ENCODE peak calls at places on chromosomes 5 and 9, in five cellular contexts. L is spleen, K is K562, X is ovary, H is heart left ventricle. F is an unnamed sample.

GRCh38 chr5:134275822-134276221 is 49.9 kb upstream of the PPP2CA start:
- DNase-seq in K (no peak), H (no peak), L (no peak), X (no peak), F (no peak)

GRCh38 chr5:113202904-113203716 is 226.5 kb downstream of the DCP2 start:
- DNase-seq in H (peak), L (no peak), X (no peak), K (peak), F (no peak)

GRCh38 chr9:846852-847251 is 5.4 kb downstream of the DMRT1 start:
- DNase-seq in L (no peak), H (no peak), X (no peak), K (no peak), F (no peak)

GRCh38 chr5:128349044-128349629 is 188.9 kb downstream of the FBN2 start:
- DNase-seq in X (no peak), L (no peak), K (no peak), H (peak), F (no peak)

GRCh38 chr9:94908583-94909249 is 182.2 kb downstream of the AOPEP start:
- DNase-seq in K (no peak), X (no peak), H (no peak), L (no peak), F (no peak)

GRCh38 chr5:32522429-32523143 is 62.8 kb upstream of the SUB1 start:
- DNase-seq in K (no peak), X (no peak), H (no peak), L (peak), F (no peak)

GRCh38 chr5:125894383-125894782 is 528.8 kb upstream of the GRAMD2B start:
- DNase-seq in X (no peak), L (no peak), H (no peak), K (no peak), F (no peak)

GRCh38 chr5:149211566-149211965 is 60.1 kb upstream of the AFAP1L1 start:
- DNase-seq in H (no peak), K (no peak), X (no peak), L (no peak), F (no peak)

GRCh38 chr5:137415231-137415681 is 83.9 kb downstream of the SPOCK1 start:
- DNase-seq in X (no peak), L (no peak), K (no peak), H (no peak), F (no peak)

GRCh38 chr9:37925786-37926736 is 22.1 kb upstream of the SLC25A51 start:
- DNase-seq in X (no peak), K (no peak), H (no peak), L (peak), F (no peak)

GRCh38 chr5:150517272-150518152 is 9.6 kb downstream of the NDST1 start:
- DNase-seq in K (peak), H (no peak), L (no peak), X (no peak), F (peak)
- TF ChIP-seq POLR2A in K (no peak), H (no peak), L (no peak), X (no peak), F (no peak)

GRCh38 chr9:2018764-2019548 is 3.8 kb downstream of the SMARCA2 start:
- DNase-seq in H (no peak), K (no peak), L (no peak), X (no peak), F (peak)

GRCh38 chr9:2016411-2017208 is 1.5 kb downstream of the SMARCA2 start:
- DNase-seq in H (peak), L (peak), X (peak), K (peak), F (peak)

GRCh38 chr9:2018162-2018643 is 3.1 kb downstream of the SMARCA2 start:
- DNase-seq in K (no peak), X (no peak), H (no peak), L (no peak), F (no peak)

GRCh38 chr9:2017209-2017458 is 2.0 kb downstream of the SMARCA2 start:
- DNase-seq in K (no peak), X (no peak), L (no peak), H (no peak), F (no peak)

DNA sequence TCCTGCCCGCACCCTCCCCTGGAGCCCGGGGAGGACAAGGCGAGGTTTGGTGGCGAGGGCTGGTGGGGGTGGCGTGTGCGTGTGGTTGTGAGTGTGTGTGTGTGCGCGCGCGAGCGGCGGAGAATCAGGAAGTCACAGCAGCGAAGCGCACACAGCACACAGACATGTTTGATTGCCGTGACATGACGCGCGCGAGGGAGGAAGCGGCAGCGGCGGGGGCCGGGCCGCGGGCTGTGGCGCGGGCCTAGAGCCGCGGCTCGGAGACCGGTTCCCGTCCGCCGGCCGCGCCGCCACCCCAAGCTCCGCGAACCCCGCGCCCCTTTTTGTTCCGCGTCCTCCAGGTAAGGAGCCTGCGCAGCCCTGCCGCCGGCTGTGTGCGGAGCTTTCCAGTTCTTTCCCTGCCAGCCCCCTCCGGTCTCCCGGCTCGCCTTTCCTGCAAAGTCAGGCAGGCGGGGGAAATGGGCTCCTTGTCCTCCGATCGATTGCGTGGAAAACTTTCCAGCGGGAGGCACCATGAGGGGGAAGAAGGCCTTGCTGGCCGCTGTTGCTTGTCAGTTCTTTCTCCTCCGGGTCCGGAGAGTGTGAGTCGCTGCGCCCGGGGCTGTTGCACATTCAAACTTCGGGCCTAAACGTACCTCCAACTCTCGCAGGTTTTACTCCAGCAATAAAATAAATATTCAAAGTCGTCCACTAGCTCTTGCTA is 2.5 kb downstream of the SMARCA2 start:
- DNase-seq in H (peak), K (peak), X (peak), L (peak), F (peak)
- TF ChIP-seq POLR2A in H (no peak), K (no peak), X (peak), L (peak), F (peak)

DNA sequence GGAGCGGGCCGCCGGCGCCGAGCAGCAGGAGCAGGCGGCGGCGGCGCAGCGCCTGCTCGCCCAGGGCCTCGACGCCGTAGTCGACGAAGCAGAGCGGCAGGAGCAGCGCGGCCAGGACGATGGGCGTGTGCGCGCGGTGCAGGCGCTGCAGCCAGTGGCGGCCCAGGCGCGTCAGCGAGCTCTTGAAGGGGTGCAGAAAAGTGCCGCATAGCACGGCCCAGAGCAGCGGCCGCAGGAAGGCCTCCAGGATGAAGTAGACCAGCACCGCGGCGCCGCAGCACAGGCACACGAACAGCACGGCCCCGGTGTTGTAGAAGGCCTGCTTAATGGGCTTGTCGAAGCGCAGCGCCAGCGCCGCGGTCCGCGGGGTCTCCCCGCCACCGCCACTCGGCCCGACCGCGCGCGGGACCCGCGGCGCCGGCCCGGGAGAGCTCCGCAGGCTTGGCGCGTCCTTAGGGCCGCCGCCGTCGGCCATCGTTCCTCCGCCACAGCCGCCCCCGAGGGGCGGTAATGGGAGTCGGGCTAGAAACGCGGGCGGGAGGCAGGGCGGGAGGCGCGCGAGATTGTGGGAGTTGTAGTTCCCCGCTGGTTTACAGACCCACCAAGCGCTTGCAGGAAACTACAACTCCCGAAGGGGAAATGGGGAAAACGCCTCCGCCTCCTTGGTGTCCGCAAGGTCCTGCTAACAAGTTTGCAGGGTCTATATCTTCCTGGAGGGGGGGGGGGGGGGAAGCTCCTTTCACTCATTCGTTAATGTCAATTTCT is at the start of gene TMEM245:
- DNase-seq in H (peak), X (peak), L (peak), K (peak), F (peak)
- TF ChIP-seq POLR2A in H (peak), X (peak), L (no peak), K (no peak), F (peak)

DNA sequence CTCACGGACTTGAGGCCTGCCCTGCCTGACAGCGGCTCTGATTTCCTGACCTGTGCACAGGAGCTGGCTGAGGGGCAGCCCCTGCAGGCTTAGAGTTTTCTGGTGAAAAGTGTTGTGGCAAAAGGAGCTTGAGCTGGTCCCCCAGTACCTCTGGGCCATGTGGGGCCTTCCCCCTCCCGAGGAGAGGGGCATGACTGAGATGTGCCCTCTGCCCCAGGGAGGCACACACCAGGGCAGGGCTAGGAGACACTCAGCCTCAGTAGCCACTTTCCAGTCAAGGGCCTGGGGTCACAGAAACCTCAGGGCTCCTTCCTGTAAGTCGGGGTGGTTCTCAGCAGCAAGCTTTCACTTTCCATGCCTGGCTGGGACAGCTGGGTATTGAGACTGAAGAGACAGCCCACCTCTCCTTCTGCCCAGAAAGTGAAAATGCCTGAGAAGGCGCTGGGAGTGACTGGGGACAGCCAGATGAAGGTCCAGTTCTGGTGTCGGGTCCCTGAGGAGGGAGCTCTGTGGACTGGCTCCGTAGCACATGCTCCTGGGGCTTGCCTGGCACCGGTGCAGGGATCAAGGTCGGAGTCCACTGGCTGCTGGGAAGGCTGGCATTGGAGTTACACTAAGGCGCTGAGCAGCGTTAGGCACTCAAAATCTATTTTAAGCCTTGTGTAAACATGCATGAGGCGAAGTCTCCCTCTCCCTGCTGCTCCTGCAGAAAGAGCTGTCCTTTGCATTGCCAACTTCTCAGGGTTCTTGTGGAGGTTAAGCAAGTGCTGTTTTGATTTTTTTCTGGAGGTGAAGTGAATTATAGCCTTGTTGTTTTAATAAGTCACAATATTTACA is 394.9 kb downstream of the GADD45G start:
- DNase-seq in H (peak), K (no peak), X (peak), L (peak), F (no peak)
- TF ChIP-seq POLR2A in H (no peak), K (no peak), X (no peak), L (no peak), F (no peak)

DNA sequence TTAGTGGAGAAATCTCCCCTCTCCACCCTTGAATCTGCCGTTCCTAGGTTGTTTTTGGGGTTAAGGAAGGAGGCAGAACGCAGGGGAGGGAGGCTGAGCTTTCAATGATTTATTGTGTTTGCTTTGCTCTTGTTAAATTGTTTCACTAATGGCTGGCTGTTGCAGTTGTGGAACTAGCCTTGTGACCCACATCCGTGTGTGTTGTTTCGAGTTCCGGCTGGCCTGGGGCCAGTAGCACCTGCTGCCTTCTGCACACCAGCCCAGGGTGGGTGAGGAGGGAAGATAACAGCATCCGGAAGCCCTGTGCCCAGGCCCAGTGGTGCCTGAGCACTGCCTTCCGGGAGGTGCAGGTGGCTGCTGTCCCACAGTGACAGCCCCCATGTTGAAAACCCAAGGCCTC is 3.6 kb downstream of the ERGIC1 start:
- DNase-seq in X (no peak), H (no peak), L (peak), K (no peak), F (peak)
- TF ChIP-seq POLR2A in X (no peak), H (no peak), L (no peak), K (no peak), F (no peak)

GRCh38 chr9:100598641-100599145 is 20.8 kb downstream of the CAVIN4 start:
- DNase-seq in H (peak), L (peak), X (peak), K (peak), F (peak)
- TF ChIP-seq POLR2A in H (no peak), L (no peak), X (no peak), K (peak), F (peak)

GRCh38 chr5:154754460-154755360 is 467 bp upstream of the LARP1 start:
- DNase-seq in X (peak), L (peak), H (peak), K (peak), F (peak)
- TF ChIP-seq POLR2A in X (peak), L (no peak), H (no peak), K (peak), F (peak)

GRCh38 chr5:52837591-52838001 is 49.9 kb downstream of the ITGA1 start:
- DNase-seq in X (no peak), H (no peak), L (no peak), K (no peak), F (no peak)
- TF ChIP-seq POLR2A in X (no peak), H (no peak), L (no peak), K (no peak), F (no peak)

DNA sequence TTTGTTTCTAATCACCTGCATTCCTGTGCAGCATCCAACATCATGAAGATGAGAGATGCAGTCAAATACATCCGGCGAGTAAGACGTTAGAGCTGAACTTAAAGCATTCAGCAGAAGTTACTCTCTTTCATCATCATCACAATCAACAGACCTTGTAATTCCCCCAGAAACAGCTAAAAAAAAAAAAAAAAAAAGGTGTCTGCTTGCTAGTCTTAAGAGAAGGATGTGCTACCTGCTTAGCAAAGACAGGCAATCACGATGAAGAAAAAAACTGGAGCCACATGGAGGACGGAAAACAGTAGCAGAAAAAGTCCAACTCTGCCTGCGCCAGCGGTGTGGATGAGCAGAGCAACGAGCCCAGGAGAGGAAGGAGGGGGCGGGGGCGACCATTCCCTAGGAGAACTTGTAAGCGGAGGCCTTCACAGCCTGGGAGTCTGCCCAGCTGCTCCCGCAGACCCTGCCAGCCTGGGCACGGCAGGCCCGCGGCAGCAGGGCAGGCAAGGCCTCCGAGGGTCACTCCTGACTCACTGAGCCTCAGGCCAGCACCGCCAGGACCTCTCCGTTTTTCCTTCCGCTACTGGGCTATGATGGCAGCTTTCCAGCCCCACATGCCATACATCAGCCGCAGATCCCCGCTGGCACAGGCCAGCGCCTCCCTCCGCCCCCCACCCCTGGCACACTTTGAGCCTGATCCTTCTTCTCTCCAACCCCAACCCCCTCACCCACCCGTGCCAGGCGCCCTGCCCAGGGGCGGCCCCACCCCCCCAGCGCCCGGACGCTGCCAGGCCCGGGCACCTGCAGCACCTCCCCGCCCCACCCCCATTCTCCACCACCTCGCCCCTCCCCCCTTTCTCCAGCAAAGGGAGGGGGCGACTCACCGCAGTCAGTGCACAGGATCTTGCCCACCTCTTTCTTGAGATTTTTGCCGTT is 1.3 kb downstream of the NRG2 start:
- DNase-seq in K (no peak), H (peak), L (peak), X (peak), F (no peak)
- TF ChIP-seq POLR2A in K (no peak), H (no peak), L (no peak), X (no peak), F (no peak)